ENCODE peak calls at places on chromosomes 11 and 22, in six cellular contexts. J is BE2C; T is germinal center; C is activated CD4-positive, alpha-beta T cell treated with anti-CD3 and anti-CD28 coated beads, Interleukin-2, amount 10 ng/mL, durations not matched to agents 7 days and 5 days; W is astrocyte of the hippocampus; S is fibroblast of gingiva. Y is an unnamed sample.
A peak's percentile ranks its signal among the peaks of the same experiment; 100 is the strongest.

GRCh38 chr11:27347949-27348879 is 14.8 kb downstream of the CCDC34 start:
- DNase-seq in T (no peak), S (no peak), W (peak; percentile 18), J (no peak), C (no peak), Y (no peak)

GRCh38 chr11:23932485-23932898 is 564.4 kb upstream of the LUZP2 start:
- DNase-seq in J (no peak), S (no peak), T (no peak), C (no peak), W (peak; percentile 30), Y (no peak)

GRCh38 chr22:29031236-29031982 is 30.2 kb downstream of the C22orf31 start:
- DNase-seq in T (no peak), C (no peak), J (peak; percentile 69), S (peak; percentile 88), W (peak; percentile 98), Y (peak; percentile 97)

GRCh38 chr11:117011541-117011908 is 86.7 kb downstream of the SIK3 start:
- DNase-seq in S (peak; percentile 55), W (no peak), C (no peak), T (no peak), J (no peak), Y (peak; percentile 70)

GRCh38 chr11:118911113-118911879 is 14.4 kb downstream of the BCL9L start:
- DNase-seq in S (no peak), W (peak; percentile 64), J (no peak), T (no peak), C (no peak), Y (peak; percentile 79)

GRCh38 chr11:71946144-71946571 is 17.3 kb downstream of the RNF121 start:
- DNase-seq in J (peak; percentile 16), W (peak; percentile 74), T (no peak), S (no peak), C (no peak), Y (peak; percentile 85)

GRCh38 chr22:17512960-17513359 is 50.3 kb upstream of the SLC25A18 start:
- DNase-seq in J (no peak), T (no peak), W (no peak), S (no peak), C (no peak), Y (no peak)

GRCh38 chr22:42294034-42294985 is 23.9 kb upstream of the TCF20 start:
- DNase-seq in S (peak; percentile 29), W (peak; percentile 84), T (no peak), J (no peak), C (peak; percentile 54), Y (peak; percentile 58)

GRCh38 chr11:127044535-127044934 is 44.0 kb upstream of the KIRREL3 start:
- DNase-seq in T (no peak), C (no peak), W (no peak), J (no peak), S (no peak), Y (no peak)

GRCh38 chr22:24051568-24051967 is 40.5 kb downstream of the CABIN1 start:
- DNase-seq in J (no peak), S (peak; percentile 15), T (no peak), C (no peak), W (no peak), Y (no peak)

GRCh38 chr22:39242389-39242808 is 2.4 kb downstream of the PDGFB start:
- DNase-seq in S (no peak), J (no peak), W (peak; percentile 31), C (no peak), T (no peak), Y (no peak)

Y was measured in Daoy.